ENCODE peak calls at places on chromosomes 12 and 14, in seven cellular contexts. L, Y, Z, D, J, C and O are unnamed samples.

GRCh38 chr12:113149361-113150150 is at the start of gene CFAP73:
- DNase-seq in D (no peak), Y (peak), C (peak), J (no peak), L (peak), Z (peak), O (peak)

GRCh38 chr14:78363008-78363407 is 192.8 kb downstream of the NRXN3 start:
- DNase-seq in D (no peak), L (no peak), C (no peak), J (no peak), Z (no peak), Y (no peak), O (no peak)

GRCh38 chr14:105865266-105865903 is 339.0 kb downstream of the TMEM121 start:
- DNase-seq in C (no peak), L (no peak), Z (no peak), D (no peak), J (no peak), Y (peak), O (no peak)

GRCh38 chr14:89792489-89793366 is 161.8 kb downstream of the EFCAB11 start:
- DNase-seq in Z (no peak), Y (no peak), L (no peak), C (no peak), D (no peak), J (no peak), O (no peak)

GRCh38 chr14:63524537-63525155 is 18.5 kb downstream of the PPP2R5E start:
- DNase-seq in J (no peak), L (no peak), Y (no peak), Z (no peak), C (no peak), D (no peak), O (no peak)

GRCh38 chr12:122852336-122853275 is 17.3 kb downstream of the HIP1R start:
- DNase-seq in D (no peak), Z (no peak), L (no peak), C (no peak), Y (no peak), J (no peak), O (peak)

GRCh38 chr12:103503546-103504480 is 8.0 kb upstream of the C12orf42 start:
- DNase-seq in J (no peak), D (peak), Y (peak), L (peak), Z (peak), C (peak), O (no peak)

GRCh38 chr12:93060071-93060665 is 131.1 kb upstream of the EEA1 start:
- DNase-seq in D (no peak), J (no peak), C (no peak), L (no peak), Y (no peak), Z (no peak), O (no peak)

GRCh38 chr12:54419088-54419887 is at the start of gene ITGA5:
- DNase-seq in C (peak), Y (peak), L (no peak), Z (no peak), D (peak), J (peak), O (no peak)

GRCh38 chr14:68951051-68951797 is 27.9 kb downstream of the ACTN1 start:
- DNase-seq in Z (no peak), C (peak), J (no peak), Y (no peak), L (no peak), D (no peak), O (no peak)

GRCh38 chr14:68312884-68313725 is 479.8 kb downstream of the ZFP36L1 start:
- DNase-seq in L (no peak), D (peak), Y (no peak), Z (no peak), C (no peak), J (peak), O (no peak)

GRCh38 chr14:103472939-103473338 is 49.7 kb downstream of the CKB start:
- DNase-seq in Y (no peak), Z (no peak), J (no peak), D (no peak), L (no peak), C (no peak), O (no peak)

GRCh38 chr14:71309756-71310155 is 402.5 kb downstream of the PCNX1 start:
- DNase-seq in D (no peak), Y (peak), C (no peak), L (no peak), J (no peak), Z (no peak), O (no peak)

GRCh38 chr14:104820669-104821228 is 19.8 kb downstream of the ZBTB42 start:
- DNase-seq in Z (peak), D (peak), C (no peak), Y (peak), L (peak), J (no peak), O (peak)

GRCh38 chr14:54001189-54001878 is 44.7 kb upstream of the BMP4 start:
- DNase-seq in J (no peak), L (no peak), Y (no peak), D (no peak), Z (peak), C (no peak), O (no peak)

GRCh38 chr12:153080-153746 is 60.7 kb downstream of the SLC6A12 start:
- DNase-seq in J (peak), Y (peak), C (peak), L (peak), Z (peak), D (peak), O (peak)

GRCh38 chr12:68878846-68879245 is 54.1 kb downstream of the CPM start:
- DNase-seq in Y (no peak), C (no peak), J (no peak), D (no peak), Z (no peak), L (no peak), O (no peak)

GRCh38 chr12:122823429-122823828 is 11.8 kb upstream of the HIP1R start:
- DNase-seq in Z (no peak), C (no peak), L (no peak), Y (no peak), J (no peak), D (no peak), O (no peak)

GRCh38 chr12:52217223-52217622 is 15.8 kb upstream of the KRT7 start:
- DNase-seq in Z (no peak), J (no peak), Y (peak), L (peak), D (no peak), C (peak), O (no peak)

GRCh38 chr14:69693145-69693544 is 73.8 kb upstream of the SRSF5 start:
- DNase-seq in Y (no peak), L (no peak), Z (no peak), C (no peak), D (peak), J (no peak), O (peak)

GRCh38 chr14:50055461-50056228 is 60.7 kb downstream of the VCPKMT start:
- DNase-seq in Y (no peak), L (no peak), Z (no peak), J (no peak), C (no peak), D (peak), O (peak)